ENCODE peak calls at places on chromosome 13, in five cellular contexts. E, Y, H, X and G are unnamed samples.

GRCh38 chr13:90365130-90365529 is 982.4 kb upstream of the MIR17HG start:
- DNase-seq in E (no peak), Y (no peak), H (no peak), X (no peak), G (no peak)

GRCh38 chr13:105232403-105232802 is 1303.1 kb downstream of the EFNB2 start:
- DNase-seq in E (no peak), Y (no peak), H (no peak), X (no peak), G (no peak)

GRCh38 chr13:45434556-45435371 is 16.6 kb upstream of the SLC25A30 start:
- DNase-seq in E (no peak), Y (no peak), H (no peak), X (no peak), G (no peak)

GRCh38 chr13:30257433-30258099 is 49.8 kb downstream of the KATNAL1 start:
- DNase-seq in E (no peak), Y (no peak), H (peak; percentile 29), X (no peak), G (no peak)

GRCh38 chr13:26488236-26489028 is 69.1 kb upstream of the WASF3 start:
- DNase-seq in E (no peak), Y (no peak), H (no peak), X (no peak), G (no peak)

GRCh38 chr13:111880185-111880584 is 186.8 kb upstream of the SOX1 start:
- DNase-seq in E (no peak), Y (no peak), H (no peak), X (no peak), G (no peak)

GRCh38 chr13:109389892-109390345 is 396.5 kb downstream of the IRS2 start:
- DNase-seq in E (no peak), Y (no peak), H (no peak), X (no peak), G (no peak)

GRCh38 chr13:76646946-76647345 is 239.3 kb downstream of the KCTD12 start:
- DNase-seq in E (no peak), Y (no peak), H (no peak), X (no peak), G (no peak)

GRCh38 chr13:110070046-110070445 is 236.9 kb downstream of the COL4A1 start:
- DNase-seq in E (no peak), Y (no peak), H (no peak), X (no peak), G (no peak)

GRCh38 chr13:98996046-98996445 is 18.2 kb upstream of the DOCK9 start:
- DNase-seq in E (no peak), Y (no peak), H (no peak), X (no peak), G (no peak)

GRCh38 chr13:79246575-79246949 is 159.5 kb downstream of the RBM26 start:
- DNase-seq in E (no peak), Y (no peak), H (no peak), X (no peak), G (no peak)

GRCh38 chr13:33611016-33611805 is 206.7 kb upstream of the RFC3 start:
- DNase-seq in E (no peak), Y (no peak), H (peak; percentile 32), X (no peak), G (peak; percentile 0)

GRCh38 chr13:44331912-44332840 is 41.4 kb upstream of the SERP2 start:
- DNase-seq in E (peak; percentile 60), Y (no peak), H (peak; percentile 96), X (no peak), G (no peak)

GRCh38 chr13:75398072-75398471 is 83.9 kb downstream of the TBC1D4 start:
- DNase-seq in E (no peak), Y (no peak), H (no peak), X (no peak), G (no peak)

GRCh38 chr13:24264976-24265375 is 44.4 kb upstream of the C1QTNF9 start:
- DNase-seq in E (peak; percentile 75), Y (peak; percentile 65), H (no peak), X (peak; percentile 64), G (no peak)

GRCh38 chr13:25588336-25589060 is 216.7 kb downstream of the ATP8A2 start:
- DNase-seq in E (no peak), Y (no peak), H (no peak), X (no peak), G (no peak)

GRCh38 chr13:69077267-69077666 is 1030.4 kb upstream of the ATXN8OS start:
- DNase-seq in E (no peak), Y (no peak), H (no peak), X (no peak), G (no peak)

GRCh38 chr13:29917573-29918091 is 67.2 kb upstream of the UBL3 start:
- DNase-seq in E (no peak), Y (no peak), H (no peak), X (no peak), G (no peak)

GRCh38 chr13:69292789-69293425 is 814.7 kb upstream of the ATXN8OS start:
- DNase-seq in E (no peak), Y (no peak), H (no peak), X (no peak), G (no peak)

GRCh38 chr13:50713849-50714248 is 129.6 kb downstream of the DLEU7 start:
- DNase-seq in E (peak; percentile 82), Y (no peak), H (peak; percentile 45), X (no peak), G (no peak)

GRCh38 chr13:24672141-24673132 is 7.8 kb upstream of the ATP12A start:
- DNase-seq in E (no peak), Y (no peak), H (no peak), X (no peak), G (no peak)